ENCODE peak calls at places on chromosomes 6 and 20, in seven cellular contexts. R is amniotic stem cell; I is GM19239; P is stimulated activated CD4-positive, alpha-beta T cell treated with anti-CD3 and anti-CD28 coated beads, Interleukin-1b, Interleukin-23, amount 100 ng/mL, for 1 hour; A is T follicular helper cell; O is effector CD4-positive, alpha-beta T cell; Y is SW480. U is an unnamed sample.

GRCh38 chr20:36950432-36951197 is 893 bp downstream of the SAMHD1 start:
- DNase-seq in R (no peak), I (no peak), P (no peak), A (peak; percentile 30), O (peak; percentile 27), Y (peak; percentile 69), U (peak; percentile 40)

GRCh38 chr6:135014353-135014832 is 40.2 kb downstream of the HBS1L start:
- DNase-seq in R (no peak), I (no peak), P (no peak), A (no peak), O (no peak), Y (no peak), U (no peak)

GRCh38 chr6:7725849-7726415 is at the start of gene BMP6:
- DNase-seq in R (peak; percentile 76), I (peak; percentile 82), P (no peak), A (peak; percentile 34), O (no peak), Y (peak; percentile 86), U (peak; percentile 91)

GRCh38 chr20:61942526-61942925 is 123.2 kb downstream of the TAF4 start:
- DNase-seq in R (no peak), I (no peak), P (no peak), A (no peak), O (no peak), Y (no peak), U (no peak)

GRCh38 chr20:57043091-57043490 is 223.3 kb downstream of the BMP7 start:
- DNase-seq in R (no peak), I (no peak), P (no peak), A (no peak), O (no peak), Y (no peak), U (no peak)

GRCh38 chr20:31595380-31595653 is 9.8 kb upstream of the ID1 start:
- DNase-seq in R (no peak), I (no peak), P (no peak), A (no peak), O (no peak), Y (no peak), U (no peak)

GRCh38 chr6:150079604-150080003 is 10.7 kb upstream of the ULBP3 start:
- DNase-seq in R (no peak), I (no peak), P (no peak), A (no peak), O (no peak), Y (peak; percentile 86), U (no peak)

GRCh38 chr6:111057074-111057752 is 30.1 kb upstream of the SLC16A10 start:
- DNase-seq in R (peak; percentile 11), I (no peak), P (no peak), A (no peak), O (no peak), Y (peak; percentile 73), U (peak; percentile 58)

GRCh38 chr20:63219447-63219821 is 3.5 kb upstream of the YTHDF1 start:
- DNase-seq in R (no peak), I (no peak), P (no peak), A (no peak), O (no peak), Y (no peak), U (no peak)

GRCh38 chr6:168828800-168829199 is 387.8 kb downstream of the SMOC2 start:
- DNase-seq in R (no peak), I (no peak), P (no peak), A (no peak), O (no peak), Y (no peak), U (no peak)

GRCh38 chr6:134609862-134610261 is 291.9 kb upstream of the SGK1 start:
- DNase-seq in R (no peak), I (no peak), P (no peak), A (no peak), O (no peak), Y (no peak), U (no peak)

GRCh38 chr6:117951783-117952182 is 44.7 kb downstream of the SLC35F1 start:
- DNase-seq in R (no peak), I (no peak), P (no peak), A (no peak), O (no peak), Y (no peak), U (no peak)

GRCh38 chr6:31534011-31534410 is 5.2 kb downstream of the MCCD1 start:
- DNase-seq in R (no peak), I (no peak), P (no peak), A (no peak), O (no peak), Y (no peak), U (no peak)

GRCh38 chr20:20736303-20736702 is 23.9 kb upstream of the RALGAPA2 start:
- DNase-seq in R (no peak), I (no peak), P (no peak), A (no peak), O (no peak), Y (no peak), U (no peak)

GRCh38 chr20:62816879-62817873 is at the start of gene COL9A3:
- DNase-seq in R (no peak), I (no peak), P (no peak), A (no peak), O (no peak), Y (peak; percentile 78), U (no peak)

GRCh38 chr20:49343246-49343645 is 65.4 kb upstream of the ZNFX1 start:
- DNase-seq in R (no peak), I (no peak), P (no peak), A (no peak), O (no peak), Y (no peak), U (no peak)

GRCh38 chr6:123208111-123208510 is 212.1 kb downstream of the CLVS2 start:
- DNase-seq in R (no peak), I (no peak), P (no peak), A (no peak), O (no peak), Y (no peak), U (no peak)

GRCh38 chr6:27867051-27867940 is 44.9 kb downstream of the OR2B2 start:
- DNase-seq in R (peak; percentile 30), I (no peak), P (no peak), A (peak; percentile 55), O (peak; percentile 42), Y (peak; percentile 81), U (peak; percentile 73)

GRCh38 chr6:28534880-28535279 is 9.2 kb downstream of the GPX5 start:
- DNase-seq in R (no peak), I (no peak), P (no peak), A (no peak), O (no peak), Y (no peak), U (no peak)

GRCh38 chr6:151291145-151292055 is 51.6 kb downstream of the AKAP12 start:
- DNase-seq in R (peak; percentile 23), I (no peak), P (no peak), A (no peak), O (no peak), Y (no peak), U (no peak)

GRCh38 chr6:12233693-12234551 is 56.2 kb upstream of the EDN1 start:
- DNase-seq in R (peak; percentile 37), I (peak; percentile 23), P (no peak), A (peak; percentile 15), O (peak; percentile 33), Y (peak; percentile 57), U (peak; percentile 74)

GRCh38 chr6:52491203-52492069 is 71.3 kb downstream of the EFHC1 start:
- DNase-seq in R (no peak), I (no peak), P (no peak), A (no peak), O (no peak), Y (no peak), U (no peak)

GRCh38 chr6:74731921-74732320 is 473.9 kb downstream of the COL12A1 start:
- DNase-seq in R (peak; percentile 31), I (no peak), P (no peak), A (no peak), O (no peak), Y (no peak), U (no peak)

GRCh38 chr6:12578751-12579150 is 137.8 kb upstream of the PHACTR1 start:
- DNase-seq in R (no peak), I (no peak), P (no peak), A (no peak), O (no peak), Y (no peak), U (no peak)

GRCh38 chr6:37822851-37823682 is 3.5 kb downstream of the ZFAND3 start:
- DNase-seq in R (no peak), I (no peak), P (no peak), A (no peak), O (no peak), Y (no peak), U (peak; percentile 87)

GRCh38 chr6:11869656-11870340 is 91.2 kb upstream of the ADTRP start:
- DNase-seq in R (no peak), I (no peak), P (no peak), A (no peak), O (no peak), Y (no peak), U (no peak)

GRCh38 chr6:138692978-138693909 is 80.3 kb upstream of the CCDC28A start:
- DNase-seq in R (no peak), I (peak; percentile 57), P (no peak), A (no peak), O (no peak), Y (peak; percentile 85), U (peak; percentile 84)

GRCh38 chr20:20710443-20710842 is 2.0 kb downstream of the RALGAPA2 start:
- DNase-seq in R (no peak), I (no peak), P (no peak), A (no peak), O (no peak), Y (no peak), U (no peak)

GRCh38 chr20:50229156-50229605 is 38.6 kb downstream of the CEBPB start:
- DNase-seq in R (no peak), I (no peak), P (no peak), A (no peak), O (no peak), Y (no peak), U (no peak)

GRCh38 chr20:13546497-13547131 is 92.1 kb downstream of the TASP1 start:
- DNase-seq in R (peak; percentile 65), I (peak; percentile 15), P (peak; percentile 14), A (peak; percentile 34), O (peak; percentile 53), Y (peak; percentile 74), U (peak; percentile 70)

GRCh38 chr6:134253681-134254080 is 64.2 kb downstream of the SGK1 start:
- DNase-seq in R (peak; percentile 73), I (no peak), P (no peak), A (no peak), O (no peak), Y (no peak), U (no peak)

GRCh38 chr20:35207950-35208611 is 18.4 kb upstream of the MMP24 start:
- DNase-seq in R (peak; percentile 46), I (peak; percentile 40), P (peak; percentile 56), A (peak; percentile 66), O (peak; percentile 72), Y (peak; percentile 89), U (peak; percentile 77)

GRCh38 chr20:58171796-58172425 is 56.5 kb downstream of the ANKRD60 start:
- DNase-seq in R (no peak), I (no peak), P (no peak), A (no peak), O (no peak), Y (no peak), U (no peak)

GRCh38 chr6:1787894-1788293 is 178.2 kb downstream of the FOXC1 start:
- DNase-seq in R (peak; percentile 35), I (no peak), P (no peak), A (no peak), O (no peak), Y (no peak), U (no peak)

GRCh38 chr6:137552809-137553208 is 58.6 kb upstream of the OLIG3 start:
- DNase-seq in R (no peak), I (no peak), P (no peak), A (no peak), O (no peak), Y (no peak), U (no peak)

GRCh38 chr6:45156075-45156474 is 172.1 kb upstream of the RUNX2 start:
- DNase-seq in R (no peak), I (peak; percentile 15), P (no peak), A (no peak), O (no peak), Y (no peak), U (no peak)

GRCh38 chr6:131946404-131946991 is 4.7 kb downstream of the CCN2 start:
- DNase-seq in R (no peak), I (no peak), P (no peak), A (no peak), O (no peak), Y (no peak), U (no peak)

GRCh38 chr20:54044156-54044555 is 26.2 kb downstream of the BCAS1 start:
- DNase-seq in R (no peak), I (no peak), P (no peak), A (no peak), O (no peak), Y (no peak), U (no peak)